ENCODE peak calls at places on chromosomes 16 and 17, in seven cellular contexts. R is OCI-LY7, I is fibroblast of lung, Z is esophagus squamous epithelium, M is mammary epithelial cell, Y is BJ, T is heart right ventricle. O is an unnamed sample.
A peak's percentile ranks its signal among the peaks of the same experiment; 100 is the strongest.

GRCh38 chr17:8606415-8606814 is 24.1 kb downstream of the MYH10 start:
- DNase-seq in R (no peak), I (peak; percentile 45), Z (no peak), M (no peak), Y (no peak), T (peak; percentile 36), O (no peak)

GRCh38 chr16:63005356-63005755 is 969.1 kb upstream of the CDH8 start:
- DNase-seq in R (no peak), I (no peak), Z (no peak), M (no peak), Y (no peak), T (no peak), O (no peak)

GRCh38 chr16:83070416-83071199 is 443.8 kb downstream of the CDH13 start:
- DNase-seq in R (no peak), I (no peak), Z (no peak), M (no peak), Y (peak; percentile 1), T (no peak), O (no peak)

GRCh38 chr17:76353004-76353598 is 615 bp downstream of the PRPSAP1 start:
- DNase-seq in R (peak; percentile 34), I (no peak), Z (no peak), M (peak; percentile 47), Y (no peak), T (peak; percentile 18), O (no peak)

GRCh38 chr17:28105501-28105900 is 63.0 kb downstream of the NLK start:
- DNase-seq in R (no peak), I (no peak), Z (no peak), M (peak; percentile 23), Y (no peak), T (no peak), O (no peak)

GRCh38 chr17:47254403-47254943 is 846 bp downstream of the ITGB3 start:
- DNase-seq in R (no peak), I (peak; percentile 23), Z (no peak), M (no peak), Y (no peak), T (no peak), O (no peak)

GRCh38 chr16:49856741-49857330 is 924 bp upstream of the ZNF423 start:
- DNase-seq in R (peak; percentile 20), I (peak; percentile 78), Z (no peak), M (peak; percentile 73), Y (no peak), T (peak; percentile 87), O (peak; percentile 11)

GRCh38 chr16:77212736-77213541 is 13.7 kb downstream of the SYCE1L start:
- DNase-seq in R (peak; percentile 55), I (peak; percentile 39), Z (no peak), M (peak; percentile 47), Y (no peak), T (peak; percentile 33), O (no peak)

GRCh38 chr17:15648384-15648783 is 28.9 kb upstream of the FBXW10B start:
- DNase-seq in R (no peak), I (no peak), Z (no peak), M (no peak), Y (no peak), T (no peak), O (no peak)

GRCh38 chr17:63275318-63275967 is 170.7 kb downstream of the CYB561 start:
- DNase-seq in R (no peak), I (peak; percentile 97), Z (no peak), M (peak; percentile 97), Y (peak; percentile 84), T (no peak), O (peak; percentile 98)

GRCh38 chr17:81244358-81245023 is 5.4 kb downstream of the NDUFAF8 start:
- DNase-seq in R (peak; percentile 47), I (no peak), Z (no peak), M (no peak), Y (no peak), T (no peak), O (no peak)

GRCh38 chr17:8041980-8042379 is 3.1 kb downstream of the ALOX15B start:
- DNase-seq in R (no peak), I (no peak), Z (no peak), M (no peak), Y (no peak), T (no peak), O (no peak)

GRCh38 chr17:75124041-75124818 is 7.3 kb downstream of the NT5C start:
- DNase-seq in R (no peak), I (peak; percentile 65), Z (peak; percentile 27), M (peak; percentile 98), Y (no peak), T (peak; percentile 40), O (peak; percentile 97)

GRCh38 chr17:19531780-19532501 is 1.7 kb upstream of the SLC47A1 start:
- DNase-seq in R (no peak), I (no peak), Z (no peak), M (no peak), Y (no peak), T (no peak), O (no peak)

GRCh38 chr17:19533036-19533717 is 477 bp upstream of the SLC47A1 start:
- DNase-seq in R (no peak), I (no peak), Z (no peak), M (no peak), Y (no peak), T (no peak), O (no peak)

GRCh38 chr17:19537116-19537515 is 3.5 kb downstream of the SLC47A1 start:
- DNase-seq in R (no peak), I (no peak), Z (no peak), M (no peak), Y (no peak), T (no peak), O (no peak)

GRCh38 chr17:19533718-19534561 is at the start of gene SLC47A1:
- DNase-seq in R (no peak), I (no peak), Z (no peak), M (peak; percentile 34), Y (no peak), T (no peak), O (peak; percentile 8)

DNA sequence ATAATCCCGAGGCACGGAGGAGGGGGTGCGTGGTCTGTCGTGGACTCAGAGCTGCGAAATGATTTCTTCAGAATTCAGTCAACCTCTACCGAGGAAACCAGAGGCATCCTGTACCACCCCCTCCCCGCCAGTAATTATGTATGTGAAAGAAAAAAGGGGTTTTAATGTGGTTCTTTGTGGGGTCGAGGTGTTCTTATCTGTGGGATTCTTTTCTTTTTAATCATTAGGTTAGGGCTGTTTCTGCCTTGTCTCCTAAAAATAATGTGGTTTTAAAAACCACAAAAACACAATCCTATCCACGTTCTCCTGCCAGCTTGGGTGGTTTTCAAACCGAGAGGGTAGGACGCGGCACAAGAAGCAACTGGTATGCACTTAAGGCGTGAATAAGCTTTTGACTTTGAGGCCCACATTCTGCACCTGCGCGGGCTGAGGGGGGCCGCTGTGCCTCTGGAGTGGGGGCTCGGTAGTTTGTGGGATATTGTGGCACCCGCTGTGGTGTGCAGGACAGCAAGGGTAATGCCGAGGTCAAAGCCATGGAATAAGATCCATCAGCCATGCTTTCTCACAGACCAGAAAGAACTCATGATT is 1.0 kb downstream of the SLC47A1 start:
- DNase-seq in R (no peak), I (no peak), Z (no peak), M (peak; percentile 16), Y (no peak), T (no peak), O (no peak)
- H3K4me3 ChIP-seq in R (no peak overlapping the region), I (peak overlapping the region; percentile 38), Z (peak overlapping the region; percentile 46), M (peak overlapping the region; percentile 46), Y (no peak overlapping the region), T (peak overlapping the region; percentile 65), O (peak overlapping the region; percentile 49)

GRCh38 chr16:7085776-7086175 is 246.9 kb upstream of the RBFOX1 start:
- DNase-seq in R (no peak), I (no peak), Z (no peak), M (no peak), Y (no peak), T (no peak), O (no peak)

GRCh38 chr16:7090628-7091115 is 242.0 kb upstream of the RBFOX1 start:
- DNase-seq in R (no peak), I (no peak), Z (no peak), M (no peak), Y (no peak), T (no peak), O (no peak)

GRCh38 chr16:7083086-7083485 is 249.6 kb upstream of the RBFOX1 start:
- DNase-seq in R (no peak), I (no peak), Z (no peak), M (no peak), Y (no peak), T (no peak), O (no peak)

GRCh38 chr16:7086842-7087616 is 245.6 kb upstream of the RBFOX1 start:
- DNase-seq in R (no peak), I (no peak), Z (no peak), M (no peak), Y (no peak), T (peak; percentile 6), O (no peak)
- TF ChIP-seq CTCF in R (no peak), I (no peak), Z (no peak), M (no peak), Y (no peak), T (peak; percentile 5), O (peak; percentile 17)

GRCh38 chr17:82629748-82630147 is 18.5 kb downstream of the WDR45B start:
- DNase-seq in R (no peak), I (no peak), Z (no peak), M (no peak), Y (no peak), T (no peak), O (no peak)

GRCh38 chr17:82633343-82633742 is 14.9 kb downstream of the WDR45B start:
- DNase-seq in R (no peak), I (no peak), Z (no peak), M (no peak), Y (no peak), T (no peak), O (no peak)

GRCh38 chr17:82631544-82631943 is 16.7 kb downstream of the WDR45B start:
- DNase-seq in R (no peak), I (no peak), Z (no peak), M (no peak), Y (no peak), T (no peak), O (no peak)

GRCh38 chr17:82630212-82630611 is 18.0 kb downstream of the WDR45B start:
- DNase-seq in R (no peak), I (no peak), Z (no peak), M (no peak), Y (no peak), T (no peak), O (no peak)

GRCh38 chr17:82632461-82632860 is 15.8 kb downstream of the WDR45B start:
- DNase-seq in R (no peak), I (no peak), Z (no peak), M (no peak), Y (no peak), T (no peak), O (no peak)
- H3K36me3 ChIP-seq in R (peaks cover 90% of the 10 kb centered on the region), I (peaks cover 3% of the 10 kb centered on the region), Z (peaks cover 14% of the 10 kb centered on the region), M (peaks cover 21% of the 10 kb centered on the region), Y (peaks cover 18% of the 10 kb centered on the region), T (peaks cover 81% of the 10 kb centered on the region), O (peaks cover 18% of the 10 kb centered on the region)

GRCh38 chr17:32241521-32242094 is 24.0 kb upstream of the RHBDL3 start:
- DNase-seq in R (no peak), I (no peak), Z (no peak), M (no peak), Y (no peak), T (no peak), O (no peak)
- H3K4me3 ChIP-seq in R (no peak overlapping the region), I (no peak overlapping the region), Z (no peak overlapping the region), M (no peak overlapping the region), Y (no peak overlapping the region), T (no peak overlapping the region), O (no peak overlapping the region)

DNA sequence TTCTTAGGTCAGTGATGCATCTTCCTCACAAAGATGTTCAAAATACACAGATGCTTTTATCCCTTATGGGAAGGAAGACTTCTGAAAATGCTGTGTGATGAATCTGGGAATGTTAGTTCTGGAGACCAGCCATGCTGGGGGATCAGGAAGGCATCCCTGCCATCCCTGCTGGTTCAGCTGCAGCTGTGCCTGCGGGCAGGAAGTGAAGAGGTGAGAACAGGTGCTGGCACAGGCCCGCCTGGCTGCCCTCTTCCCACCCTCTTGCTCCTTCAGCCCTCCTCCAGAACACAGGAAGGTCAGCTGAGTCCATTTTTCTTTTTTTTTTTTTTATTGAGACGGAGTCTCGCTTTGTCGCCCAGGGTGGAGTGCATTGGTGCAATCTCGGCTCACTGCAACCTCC is 15.2 kb downstream of the RAB11FIP3 start:
- DNase-seq in R (no peak), I (no peak), Z (no peak), M (no peak), Y (no peak), T (no peak), O (no peak)
- TF ChIP-seq CTCF in R (no peak), I (no peak), Z (no peak), M (no peak), Y (no peak), T (no peak), O (no peak)